ENCODE peak calls at places on chromosomes 16 and 17, in five cellular contexts. W is mucosa of descending colon, S is psoas muscle, Y is tibial nerve, G is spleen. X is an unnamed sample.

GRCh38 chr17:64081802-64082799 is 47.8 kb downstream of the ERN1 start:
- DNase-seq in W (no peak), S (no peak), Y (no peak), G (no peak), X (no peak)

GRCh38 chr17:61928101-61928436 is 287 bp upstream of the INTS2 start:
- DNase-seq in W (no peak), S (no peak), Y (no peak), G (no peak), X (no peak)

GRCh38 chr17:1271441-1271840 is 1.2 kb downstream of the BHLHA9 start:
- DNase-seq in W (no peak), S (no peak), Y (no peak), G (no peak), X (no peak)

GRCh38 chr16:78987676-78988075 is 612.9 kb downstream of the MAF start:
- DNase-seq in W (no peak), S (no peak), Y (no peak), G (no peak), X (no peak)

GRCh38 chr17:33983824-33984574 is 271.1 kb upstream of the CCL2 start:
- DNase-seq in W (no peak), S (no peak), Y (no peak), G (no peak), X (no peak)

GRCh38 chr17:12744298-12744697 is 45.0 kb upstream of the ARHGAP44 start:
- DNase-seq in W (no peak), S (no peak), Y (no peak), G (peak; percentile 58), X (no peak)

GRCh38 chr17:39081851-39082250 is 69.6 kb downstream of the PLXDC1 start:
- DNase-seq in W (no peak), S (no peak), Y (no peak), G (no peak), X (no peak)

GRCh38 chr17:7336240-7337175 is at the start of gene ACAP1:
- DNase-seq in W (peak; percentile 82), S (no peak), Y (no peak), G (peak; percentile 97), X (no peak)

GRCh38 chr17:33016920-33017319 is 25.3 kb downstream of the SPACA3 start:
- DNase-seq in W (no peak), S (no peak), Y (no peak), G (no peak), X (no peak)

GRCh38 chr17:13272296-13272695 is 254.5 kb upstream of the ELAC2 start:
- DNase-seq in W (no peak), S (no peak), Y (no peak), G (no peak), X (no peak)

GRCh38 chr16:86825631-86826030 is 247.3 kb downstream of the FOXL1 start:
- DNase-seq in W (no peak), S (no peak), Y (no peak), G (peak; percentile 9), X (no peak)

GRCh38 chr17:2797632-2798031 is 1.4 kb downstream of the RAP1GAP2 start:
- DNase-seq in W (peak; percentile 87), S (no peak), Y (no peak), G (peak; percentile 73), X (no peak)

GRCh38 chr17:59561042-59561441 is 4.4 kb upstream of the DHX40 start:
- DNase-seq in W (no peak), S (no peak), Y (no peak), G (no peak), X (no peak)

GRCh38 chr17:50205931-50206505 is 4.6 kb upstream of the COL1A1 start:
- DNase-seq in W (no peak), S (no peak), Y (peak; percentile 8), G (no peak), X (no peak)

GRCh38 chr17:76820039-76820438 is 48.2 kb upstream of the MGAT5B start:
- DNase-seq in W (no peak), S (no peak), Y (no peak), G (no peak), X (no peak)

GRCh38 chr17:55295411-55296170 is 30.8 kb downstream of the HLF start:
- DNase-seq in W (peak; percentile 47), S (peak; percentile 56), Y (peak; percentile 41), G (no peak), X (peak; percentile 40)

GRCh38 chr17:62797959-62798358 is 10.2 kb downstream of the MARCHF10 start:
- DNase-seq in W (no peak), S (no peak), Y (no peak), G (no peak), X (no peak)

GRCh38 chr17:633133-633532 is 81.5 kb downstream of the VPS53 start:
- DNase-seq in W (no peak), S (no peak), Y (no peak), G (no peak), X (no peak)

GRCh38 chr16:20397468-20398074 is 7.0 kb downstream of the PDILT start:
- DNase-seq in W (no peak), S (no peak), Y (no peak), G (no peak), X (no peak)

GRCh38 chr17:67576471-67576870 is 141.3 kb upstream of the NOL11 start:
- DNase-seq in W (no peak), S (no peak), Y (no peak), G (no peak), X (no peak)
- H3K4me1 ChIP-seq in W (no peaks in the 10 kb centered on the region), S (no peaks in the 10 kb centered on the region), Y (no peaks in the 10 kb centered on the region), G (peaks cover 11% of the 10 kb centered on the region), X (no peaks in the 10 kb centered on the region)

GRCh38 chr16:64715624-64716023 is 406.2 kb downstream of the CDH11 start:
- DNase-seq in W (no peak), S (no peak), Y (no peak), G (no peak), X (no peak)

GRCh38 chr16:64711026-64711425 is 410.8 kb downstream of the CDH11 start:
- DNase-seq in W (no peak), S (no peak), Y (no peak), G (no peak), X (no peak)

GRCh38 chr16:64711596-64711995 is 410.3 kb downstream of the CDH11 start:
- DNase-seq in W (no peak), S (no peak), Y (no peak), G (no peak), X (no peak)

GRCh38 chr16:64717871-64718270 is 404.0 kb downstream of the CDH11 start:
- DNase-seq in W (no peak), S (no peak), Y (no peak), G (no peak), X (no peak)

GRCh38 chr16:64712027-64712426 is 409.8 kb downstream of the CDH11 start:
- DNase-seq in W (no peak), S (no peak), Y (no peak), G (no peak), X (no peak)
- TF ChIP-seq CTCF in W (no peak), S (no peak), Y (no peak), G (no peak), X (no peak)

DNA sequence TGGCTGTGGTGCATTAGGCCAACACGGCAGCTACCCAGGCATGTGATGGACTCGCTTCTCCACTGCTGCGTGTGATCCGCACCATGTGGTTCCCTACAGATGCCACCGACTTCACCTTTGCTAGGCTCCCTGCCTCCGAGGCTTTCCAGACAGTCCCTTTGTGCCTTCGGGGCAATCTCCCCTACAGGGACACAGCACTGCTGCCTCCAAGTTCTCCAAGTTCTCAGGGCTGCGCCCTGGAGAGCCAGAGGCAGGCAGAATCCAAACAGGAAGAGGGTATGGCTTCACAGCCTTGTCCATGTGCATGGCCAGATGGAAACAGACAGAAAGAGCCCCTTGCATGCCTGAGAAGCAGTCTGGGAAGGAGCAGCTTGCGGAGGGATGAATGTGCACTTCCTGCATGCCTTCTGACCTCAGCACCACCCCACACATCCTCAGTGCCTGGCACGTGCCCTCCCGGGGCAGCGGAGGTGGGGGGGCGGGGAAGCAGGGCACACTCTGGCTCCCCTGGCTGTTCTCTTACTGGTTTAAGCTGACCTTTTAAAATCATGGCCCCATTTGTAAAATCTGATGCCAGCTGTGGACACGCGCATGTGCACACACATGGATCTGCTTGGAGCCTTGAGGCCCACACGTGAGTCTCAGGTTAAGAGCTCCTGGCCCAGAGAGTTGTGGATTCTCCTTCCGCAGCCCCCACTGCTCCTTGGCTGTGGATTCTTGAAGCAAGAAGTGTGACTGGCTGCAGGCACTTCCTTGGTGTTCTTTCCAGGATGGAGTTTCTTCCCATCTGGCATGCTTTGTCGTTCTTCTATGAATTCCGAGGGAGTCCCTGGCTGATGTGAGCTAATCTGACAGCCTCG is 55.3 kb upstream of the MTSS2 start:
- DNase-seq in W (no peak), S (no peak), Y (no peak), G (no peak), X (no peak)
- H3K4me1 ChIP-seq in W (peaks cover 21% of the 10 kb centered on the region), S (peaks cover 48% of the 10 kb centered on the region), Y (no peaks in the 10 kb centered on the region), G (peaks cover 77% of the 10 kb centered on the region), X (peaks cover 41% of the 10 kb centered on the region)

GRCh38 chr16:4390266-4391260 is 18.9 kb downstream of the VASN start:
- DNase-seq in W (no peak), S (no peak), Y (no peak), G (no peak), X (no peak)
- TF ChIP-seq CTCF in W (no peak), S (no peak), Y (no peak), G (no peak), X (no peak)

GRCh38 chr17:10088444-10088843 is 110.0 kb downstream of the GAS7 start:
- DNase-seq in W (no peak), S (no peak), Y (no peak), G (no peak), X (no peak)

GRCh38 chr17:10087333-10087732 is 111.1 kb downstream of the GAS7 start:
- DNase-seq in W (no peak), S (peak; percentile 54), Y (no peak), G (no peak), X (no peak)

GRCh38 chr17:10091051-10091450 is 107.4 kb downstream of the GAS7 start:
- DNase-seq in W (no peak), S (no peak), Y (no peak), G (no peak), X (no peak)

GRCh38 chr17:10092595-10092994 is 105.8 kb downstream of the GAS7 start:
- DNase-seq in W (no peak), S (no peak), Y (no peak), G (no peak), X (no peak)

DNA sequence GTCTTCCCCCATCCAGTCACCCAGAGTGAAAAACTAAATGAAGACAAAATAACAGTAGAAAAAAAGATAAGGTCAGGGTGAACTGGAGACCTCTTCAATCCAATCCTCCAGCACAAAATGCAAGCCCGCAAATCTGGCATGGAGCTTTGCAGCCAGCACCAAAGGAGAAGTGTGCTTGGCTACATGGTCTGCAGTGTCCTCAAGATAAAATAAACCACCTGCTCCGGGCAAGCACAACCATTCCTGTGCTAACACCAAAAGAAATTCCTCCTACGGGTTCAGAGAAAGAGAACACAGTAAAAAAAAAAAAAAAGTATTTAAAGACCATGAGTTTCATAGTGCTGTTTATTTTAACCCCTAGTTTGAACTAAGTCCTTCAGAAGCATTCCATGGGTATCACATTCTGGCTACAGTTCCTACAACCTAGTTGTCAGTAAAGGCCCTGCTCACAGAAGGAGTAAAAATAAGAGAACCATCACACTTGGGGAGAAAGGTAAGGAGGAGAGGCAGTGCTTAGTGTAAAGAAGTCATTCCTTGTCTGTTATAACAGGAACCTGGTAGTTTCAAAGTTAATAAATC is 109.1 kb downstream of the GAS7 start:
- DNase-seq in W (no peak), S (no peak), Y (no peak), G (no peak), X (no peak)
- H3K4me1 ChIP-seq in W (no peaks in the 10 kb centered on the region), S (no peaks in the 10 kb centered on the region), Y (no peaks in the 10 kb centered on the region), G (peaks cover 64% of the 10 kb centered on the region), X (no peaks in the 10 kb centered on the region)

X was measured in gastrocnemius medialis.